ENCODE peak calls at places on chromosomes 1 and 21, in four cellular contexts. Y is MCF 10A, K is dorsolateral prefrontal cortex, W is cardiac muscle cell. F is an unnamed sample.

GRCh38 chr1:82994866-82995370 is 1004.0 kb downstream of the TTLL7 start:
- DNase-seq in Y (no peak), K (no peak), W (no peak), F (no peak)

GRCh38 chr1:24805534-24806301 is 60.5 kb downstream of the CLIC4 start:
- DNase-seq in Y (peak), K (no peak), W (no peak), F (no peak)

GRCh38 chr1:31295874-31296485 is 608 bp downstream of the SNRNP40 start:
- DNase-seq in Y (no peak), K (no peak), W (no peak), F (no peak)

GRCh38 chr21:34724857-34725195 is 56.0 kb downstream of the CLIC6 start:
- DNase-seq in Y (no peak), K (no peak), W (no peak), F (no peak)

GRCh38 chr1:157139125-157139524 is 930 bp upstream of the ETV3 start:
- DNase-seq in Y (no peak), K (no peak), W (no peak), F (no peak)

GRCh38 chr1:104291156-104291555 is 541.5 kb downstream of the AMY1C start:
- DNase-seq in Y (no peak), K (no peak), W (no peak), F (no peak)

GRCh38 chr1:185228979-185229378 is 72.0 kb downstream of the SWT1 start:
- DNase-seq in Y (no peak), K (no peak), W (no peak), F (no peak)

GRCh38 chr1:66250483-66250882 is 283.5 kb upstream of the SGIP1 start:
- DNase-seq in Y (peak), K (no peak), W (no peak), F (no peak)

DNA sequence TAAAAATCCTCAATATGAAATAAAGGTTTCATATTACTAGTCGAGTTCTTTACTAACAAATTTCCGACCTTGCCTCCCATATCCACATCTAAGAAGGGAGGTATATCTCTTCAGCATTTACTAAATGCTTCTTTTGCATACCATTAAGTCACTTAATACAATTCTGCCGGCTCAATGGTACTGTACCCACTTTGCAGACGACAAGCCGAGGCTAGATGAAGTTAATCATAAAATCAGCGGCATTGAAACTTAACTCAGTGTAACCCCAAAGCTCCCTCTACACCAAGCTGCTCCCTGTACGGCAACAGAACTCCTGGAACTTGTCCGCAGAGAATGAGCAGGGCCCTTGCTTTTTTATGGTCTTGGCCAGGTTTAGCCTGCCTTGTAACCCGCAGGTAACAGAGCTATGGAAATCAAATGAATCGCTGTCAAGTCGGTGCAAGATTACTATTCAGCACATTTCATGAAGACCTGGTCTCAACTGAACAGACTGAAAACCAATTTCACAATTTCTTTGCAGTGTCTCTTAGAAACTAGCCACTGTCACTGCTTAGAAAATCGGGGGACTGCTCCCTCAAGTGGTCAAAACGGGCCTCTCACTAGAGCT is 738 bp downstream of the INTS7 start:
- DNase-seq in Y (no peak), K (no peak), W (no peak), F (no peak)
- TF ChIP-seq CTCF in Y (no peak), K (no peak), W (no peak), F (no peak)

DNA sequence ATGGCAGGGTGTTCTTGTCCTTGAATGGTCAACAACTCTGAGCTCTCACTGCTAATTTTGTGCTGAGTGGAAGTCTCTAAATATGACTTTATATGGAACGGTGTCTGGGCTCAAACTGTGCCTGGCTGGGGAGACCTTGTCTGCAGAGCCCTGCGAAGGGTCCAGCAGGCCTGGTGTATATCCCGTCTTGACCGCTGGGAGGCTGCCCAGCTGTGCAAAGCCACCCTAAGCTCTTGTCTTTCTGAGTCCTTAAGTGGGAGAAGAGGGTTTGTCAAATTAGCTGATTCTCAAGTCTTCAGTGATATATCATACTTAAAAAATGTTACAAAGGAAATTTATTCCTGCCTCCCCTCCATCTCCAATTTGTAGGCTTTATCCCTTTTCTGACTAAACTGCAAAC is 198.7 kb downstream of the KCNJ6 start:
- DNase-seq in Y (no peak), K (no peak), W (no peak), F (no peak)
- TF ChIP-seq CTCF in Y (no peak), K (no peak), W (no peak), F (no peak)

GRCh38 chr21:42158846-42159245 is 60.1 kb upstream of the ABCG1 start:
- DNase-seq in Y (no peak), K (peak), W (no peak), F (no peak)
- TF ChIP-seq CTCF in Y (no peak), K (no peak), W (no peak), F (no peak)

DNA sequence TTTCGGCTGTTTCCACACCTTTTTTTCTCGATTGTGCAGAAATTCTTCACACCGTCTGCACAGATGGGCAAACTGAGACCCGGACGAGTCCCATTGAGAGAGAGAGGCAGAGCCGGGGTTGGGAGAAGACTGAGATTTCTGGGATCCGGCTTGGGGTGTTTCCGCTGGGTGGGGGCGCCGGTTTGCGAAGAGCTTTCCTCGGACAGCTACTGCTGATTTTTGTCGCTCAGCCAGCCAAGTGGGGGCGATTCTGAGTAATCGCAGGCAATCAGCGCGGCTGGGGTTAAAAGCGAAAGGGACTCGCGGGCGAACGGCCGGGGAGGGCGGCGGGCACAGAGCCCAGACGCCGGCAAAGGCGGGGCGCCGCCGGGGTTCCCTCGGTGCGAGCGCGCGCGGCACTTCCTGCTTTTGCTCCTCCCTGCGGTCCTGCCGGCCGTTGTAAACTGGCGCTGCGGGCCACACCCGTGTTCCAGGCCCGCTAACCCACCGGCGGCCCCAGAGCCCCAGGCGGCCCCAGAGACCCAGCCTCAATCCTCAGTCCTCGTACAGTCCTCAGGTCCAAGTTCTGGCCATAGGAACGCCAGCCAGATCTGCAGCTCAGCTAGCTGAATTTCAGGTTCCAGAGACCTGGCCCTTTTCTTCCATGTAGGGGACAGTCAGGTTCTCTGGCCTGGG is 32.4 kb upstream of the JUN start:
- DNase-seq in Y (peak), K (peak), W (peak), F (peak)
- TF ChIP-seq CTCF in Y (no peak), K (peak), W (no peak), F (no peak)

DNA sequence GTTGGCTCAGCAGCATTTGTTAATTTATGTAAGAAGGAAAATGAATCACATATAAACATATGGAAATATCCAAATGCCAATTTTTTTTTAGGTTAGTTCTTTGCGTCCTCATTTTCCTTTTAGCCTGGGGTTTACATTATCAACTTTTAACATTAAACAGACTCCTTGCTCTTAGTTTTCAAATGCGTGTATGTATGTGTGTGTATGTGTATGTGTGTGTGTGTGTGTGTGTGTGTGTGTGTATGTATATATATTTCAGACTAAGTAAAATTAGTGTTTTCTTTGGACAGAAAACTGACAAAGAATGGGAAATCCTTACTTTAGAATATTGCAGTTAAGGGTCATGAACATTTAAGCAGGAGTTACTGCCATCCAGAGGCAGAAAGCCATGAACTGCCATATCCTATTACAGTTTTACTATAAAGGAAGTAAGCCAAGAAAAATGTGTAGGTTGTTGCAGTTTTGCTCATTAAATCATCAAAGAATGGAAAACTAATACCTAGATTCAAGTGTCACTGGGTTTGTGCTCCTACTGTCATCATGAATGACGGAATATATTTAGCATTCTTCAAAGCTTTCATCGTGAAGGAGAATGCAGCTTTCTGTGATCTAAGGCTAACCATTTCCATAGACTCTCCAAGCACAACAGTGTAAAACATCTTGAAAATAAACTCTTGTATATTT is 477.0 kb upstream of the NR5A2 start:
- DNase-seq in Y (peak), K (no peak), W (peak), F (no peak)
- TF ChIP-seq CTCF in Y (no peak), K (peak), W (no peak), F (peak)

DNA sequence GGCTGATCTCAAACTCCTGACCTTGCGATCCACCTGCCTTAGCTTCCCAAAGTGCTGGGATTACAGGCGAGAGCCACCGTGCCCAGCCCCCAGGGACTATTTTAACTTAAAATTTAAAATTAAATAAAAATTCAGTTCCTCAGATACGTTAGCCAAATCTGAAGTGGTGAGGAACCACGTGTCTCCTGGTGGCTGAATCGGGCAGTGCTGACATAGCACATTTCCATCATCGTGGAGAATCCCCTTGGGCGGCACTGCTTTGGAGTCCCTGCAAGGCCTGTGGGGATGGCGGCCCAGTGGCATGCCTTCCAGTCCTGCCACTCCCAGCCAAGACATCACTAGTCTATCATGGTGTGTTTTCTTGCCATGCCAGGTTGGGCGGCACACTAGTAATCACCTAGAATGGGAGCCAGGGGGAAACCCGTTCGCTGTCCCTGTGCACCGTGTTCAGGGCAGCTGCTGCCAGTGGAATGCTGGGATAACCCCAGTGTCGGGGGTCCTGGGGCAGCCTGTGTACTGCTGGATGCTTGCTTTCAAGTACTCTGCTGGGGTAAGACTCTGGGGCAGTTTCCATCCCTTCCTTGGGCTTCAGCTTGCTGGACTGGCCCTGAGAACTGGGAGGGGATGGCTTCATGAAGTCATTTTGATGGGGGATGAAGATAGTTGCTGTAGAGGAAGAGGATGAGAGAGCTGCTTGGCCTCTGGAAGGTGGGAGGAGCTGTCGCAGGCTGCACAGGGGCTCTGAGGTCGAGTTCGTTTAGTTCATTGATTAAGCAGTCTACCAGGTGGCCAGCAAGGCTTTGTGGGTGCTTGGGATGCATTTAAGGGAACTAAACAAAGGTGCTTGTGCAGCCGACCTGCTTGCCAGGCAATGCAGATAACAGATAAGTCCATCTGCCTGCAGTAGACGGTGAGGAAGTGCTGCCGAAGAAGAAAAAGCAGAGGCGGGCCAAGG is 4.6 kb downstream of the ZBTB48 start:
- DNase-seq in Y (no peak), K (no peak), W (no peak), F (no peak)
- TF ChIP-seq CTCF in Y (peak), K (no peak), W (no peak), F (no peak)

GRCh38 chr21:25039461-25040380 is 567.6 kb downstream of the MRPL39 start:
- DNase-seq in Y (peak), K (no peak), W (peak), F (no peak)
- TF ChIP-seq CTCF in Y (peak), K (peak), W (no peak), F (peak)